ENCODE peak calls at places on chromosome 11, in eight cellular contexts. O is colonic mucosa, K is adrenal gland, V is BJ, X is PC-3, F is GM13977, S is lung, M is upper lobe of right lung. N is an unnamed sample.

GRCh38 chr11:9090488-9091043 is 833 bp downstream of the SCUBE2 start:
- DNase-seq in S (no peak), F (peak), O (no peak), V (no peak), X (no peak), M (no peak), K (no peak), N (no peak)

GRCh38 chr11:69218946-69219720 is 63.4 kb downstream of the SMIM38 start:
- DNase-seq in M (no peak), S (no peak), F (no peak), O (no peak), X (no peak), K (no peak), V (no peak), N (no peak)

GRCh38 chr11:44648109-44648508 is 78.7 kb upstream of the TSPAN18 start:
- DNase-seq in M (no peak), O (no peak), K (no peak), F (no peak), X (no peak), S (no peak), V (no peak), N (no peak)

GRCh38 chr11:73223998-73224730 is 6.1 kb downstream of the P2RY2 start:
- DNase-seq in F (peak), M (peak), V (no peak), X (no peak), K (no peak), O (no peak), S (no peak), N (no peak)

GRCh38 chr11:45219411-45219810 is 66.7 kb downstream of the SYT13 start:
- DNase-seq in S (no peak), M (no peak), F (no peak), X (no peak), K (no peak), O (no peak), V (no peak), N (no peak)

GRCh38 chr11:28674432-28675076 is 566.4 kb downstream of the METTL15 start:
- DNase-seq in X (peak), M (no peak), V (peak), O (no peak), K (no peak), S (no peak), F (no peak), N (peak)

GRCh38 chr11:120925944-120926343 is 98.0 kb upstream of the TBCEL start:
- DNase-seq in O (no peak), K (no peak), F (peak), S (no peak), V (no peak), X (no peak), M (no peak), N (peak)

GRCh38 chr11:13772223-13773046 is 104.0 kb downstream of the FAR1 start:
- DNase-seq in M (no peak), O (peak), X (peak), F (peak), V (peak), K (no peak), S (no peak), N (peak)

GRCh38 chr11:6202036-6202435 is 3.0 kb downstream of the OR52W1 start:
- DNase-seq in K (no peak), X (no peak), O (no peak), M (no peak), F (no peak), V (no peak), S (no peak), N (no peak)

GRCh38 chr11:57514538-57515331 is 767 bp downstream of the SLC43A1 start:
- DNase-seq in X (peak), F (peak), S (peak), O (peak), M (peak), K (peak), V (no peak), N (peak)

GRCh38 chr11:65225284-65226102 is 36.3 kb upstream of the POLA2 start:
- DNase-seq in F (peak), S (no peak), K (peak), M (peak), O (peak), X (no peak), V (no peak), N (peak)

GRCh38 chr11:72652871-72653615 is 21.2 kb downstream of the PDE2A start:
- DNase-seq in K (no peak), F (no peak), M (no peak), X (no peak), O (no peak), V (no peak), S (no peak), N (no peak)

GRCh38 chr11:2566223-2567025 is 121.6 kb downstream of the KCNQ1 start:
- DNase-seq in F (no peak), S (no peak), X (no peak), O (peak), M (peak), V (no peak), K (peak), N (no peak)

GRCh38 chr11:64448599-64449380 is 89.8 kb downstream of the RPS6KA4 start:
- DNase-seq in F (peak), O (peak), X (peak), S (peak), M (peak), K (peak), V (no peak), N (peak)

GRCh38 chr11:63813563-63814382 is 517 bp downstream of the SPINDOC start:
- DNase-seq in M (peak), K (peak), O (peak), X (peak), V (no peak), F (peak), S (peak), N (peak)

GRCh38 chr11:46489668-46490560 is 98.3 kb upstream of the CHRM4 start:
- DNase-seq in X (peak), O (peak), V (no peak), K (no peak), M (no peak), S (no peak), F (peak), N (peak)

GRCh38 chr11:112392860-112393259 is 132.2 kb upstream of the PLET1 start:
- DNase-seq in O (no peak), X (no peak), S (no peak), V (no peak), K (no peak), M (no peak), F (no peak), N (no peak)

GRCh38 chr11:57054782-57055181 is 66.1 kb downstream of the OR5AK2 start:
- DNase-seq in O (no peak), M (no peak), S (no peak), K (no peak), V (no peak), X (no peak), F (no peak), N (no peak)

GRCh38 chr11:371716-372590 is 2.7 kb downstream of the B4GALNT4 start:
- DNase-seq in O (no peak), M (no peak), F (no peak), K (no peak), S (no peak), V (no peak), X (no peak), N (no peak)

GRCh38 chr11:13260196-13260962 is 17.2 kb upstream of the BMAL1 start:
- DNase-seq in F (no peak), K (no peak), X (peak), O (no peak), V (no peak), M (no peak), S (no peak), N (no peak)

GRCh38 chr11:113906038-113906437 is 1.4 kb downstream of the HTR3B start:
- DNase-seq in X (peak), V (peak), F (no peak), M (no peak), K (no peak), O (peak), S (no peak), N (peak)

GRCh38 chr11:16976360-16976759 is 37.9 kb downstream of the PLEKHA7 start:
- DNase-seq in F (no peak), S (no peak), M (no peak), K (no peak), O (no peak), V (no peak), X (no peak), N (no peak)

GRCh38 chr11:17513853-17514252 is 30.4 kb downstream of the USH1C start:
- DNase-seq in F (no peak), K (peak), S (no peak), M (no peak), O (no peak), V (no peak), X (no peak), N (no peak)

GRCh38 chr11:19691815-19692214 is 20.8 kb upstream of the NAV2 start:
- DNase-seq in K (no peak), V (no peak), M (no peak), F (no peak), X (no peak), S (no peak), O (no peak), N (no peak)

GRCh38 chr11:131371791-131372104 is 1.3 kb downstream of the NTM start:
- DNase-seq in M (no peak), S (no peak), X (no peak), K (no peak), O (no peak), F (no peak), V (no peak), N (no peak)

GRCh38 chr11:20050551-20051333 is 109.5 kb downstream of the DBX1 start:
- DNase-seq in X (no peak), M (no peak), S (peak), O (no peak), F (no peak), V (peak), K (no peak), N (no peak)

GRCh38 chr11:107757661-107758060 is 45.8 kb upstream of the SLN start:
- DNase-seq in O (no peak), S (no peak), X (peak), K (no peak), M (no peak), F (no peak), V (no peak), N (no peak)
- TF ChIP-seq CTCF in O (no peak), S (no peak), X (peak), K (no peak), M (no peak), F (no peak), V (no peak), N (no peak)

DNA sequence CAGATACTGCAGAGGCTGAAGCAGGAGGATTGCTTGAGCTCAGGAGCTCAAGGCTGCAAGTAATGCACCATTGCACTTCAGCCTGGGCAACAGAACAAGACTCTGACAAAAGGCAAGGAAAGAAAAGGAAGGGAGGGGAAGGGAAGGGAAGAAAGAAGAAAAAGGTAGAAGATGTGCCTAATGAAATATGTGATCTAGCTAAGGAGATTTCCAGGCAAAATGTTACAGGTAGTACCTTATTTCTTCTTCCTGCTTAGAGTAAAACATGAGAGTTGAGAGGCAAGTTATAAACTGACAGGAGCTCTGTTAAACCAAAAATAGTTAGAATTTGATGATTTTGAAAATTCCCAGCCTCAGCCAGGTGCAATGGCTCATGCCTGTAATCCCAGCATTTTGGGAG is 4.7 kb upstream of the PELI3 start:
- DNase-seq in O (no peak), F (no peak), X (no peak), V (no peak), S (no peak), M (no peak), K (no peak), N (no peak)
- TF ChIP-seq CTCF in O (no peak), F (no peak), X (no peak), V (no peak), S (no peak), M (no peak), K (no peak), N (no peak)

GRCh38 chr11:119491753-119492455 is 68.9 kb upstream of the THY1 start:
- DNase-seq in S (no peak), X (peak), M (no peak), V (no peak), F (no peak), K (no peak), O (no peak), N (no peak)
- TF ChIP-seq CTCF in S (no peak), X (peak), M (no peak), V (peak), F (no peak), K (no peak), O (no peak), N (peak)

GRCh38 chr11:67584881-67585873 is 1.6 kb downstream of the GSTP1 start:
- DNase-seq in V (no peak), M (no peak), X (no peak), F (no peak), S (no peak), K (no peak), O (no peak), N (no peak)
- TF ChIP-seq CTCF in V (no peak), M (no peak), X (no peak), F (no peak), S (no peak), K (no peak), O (no peak), N (no peak)